ENCODE peak calls at places on chromosomes 11 and 22, in five cellular contexts. T, Z, L, O and Q are unnamed samples. For H3K27me3, the result is how much of the 10 kb centered on the place peaks cover.

GRCh38 chr22:22534604-22535415 is 14.7 kb upstream of the ZNF280A start:
- DNase-seq in T (no peak), Z (no peak), L (no peak), O (no peak), Q (no peak)

GRCh38 chr22:40671796-40672360 is 7.4 kb upstream of the MCHR1 start:
- DNase-seq in T (no peak), Z (no peak), L (no peak), O (no peak), Q (no peak)

GRCh38 chr22:39290724-39291161 is 28.7 kb downstream of the RPL3 start:
- DNase-seq in T (no peak), Z (peak), L (no peak), O (peak), Q (peak)

GRCh38 chr11:87463486-87464102 is 425.9 kb downstream of the TMEM135 start:
- DNase-seq in T (no peak), Z (no peak), L (no peak), O (peak), Q (peak)

GRCh38 chr11:110951609-110952008 is 239.4 kb upstream of the ARHGAP20 start:
- DNase-seq in T (no peak), Z (no peak), L (peak), O (no peak), Q (no peak)

GRCh38 chr11:1946812-1947480 is at the start of gene MRPL23:
- DNase-seq in T (no peak), Z (no peak), L (no peak), O (no peak), Q (no peak)

GRCh38 chr22:42994917-42995562 is 19.9 kb downstream of the PACSIN2 start:
- DNase-seq in T (no peak), Z (no peak), L (peak), O (peak), Q (peak)

GRCh38 chr11:72519220-72519881 is 85.0 kb upstream of the CLPB start:
- DNase-seq in T (no peak), Z (no peak), L (peak), O (no peak), Q (peak)

GRCh38 chr11:69535928-69536327 is 54.5 kb downstream of the LINC01488 start:
- DNase-seq in T (no peak), Z (no peak), L (no peak), O (no peak), Q (no peak)

GRCh38 chr11:128406365-128406706 is 181.0 kb downstream of the ETS1 start:
- DNase-seq in T (no peak), Z (no peak), L (no peak), O (no peak), Q (peak)

GRCh38 chr11:117097567-117098268 is 510 bp downstream of the SIK3 start:
- DNase-seq in T (no peak), Z (peak), L (peak), O (no peak), Q (peak)

GRCh38 chr22:30266445-30267381 is at the start of gene OSM:
- DNase-seq in T (peak), Z (no peak), L (peak), O (no peak), Q (no peak)

GRCh38 chr11:46369458-46370152 is 11.9 kb upstream of the MDK start:
- DNase-seq in T (no peak), Z (no peak), L (no peak), O (no peak), Q (peak)

GRCh38 chr11:88292156-88292844 is 45.2 kb downstream of the CTSC start:
- DNase-seq in T (no peak), Z (peak), L (no peak), O (peak), Q (peak)

GRCh38 chr11:110124605-110125004 is 31.4 kb downstream of the ZC3H12C start:
- DNase-seq in T (no peak), Z (no peak), L (no peak), O (no peak), Q (no peak)

GRCh38 chr11:59534676-59535075 is 23.3 kb downstream of the OR4D9 start:
- DNase-seq in T (no peak), Z (no peak), L (no peak), O (no peak), Q (no peak)

GRCh38 chr11:128512478-128513127 is 74.8 kb downstream of the ETS1 start:
- DNase-seq in T (no peak), Z (no peak), L (no peak), O (no peak), Q (no peak)

GRCh38 chr22:28637225-28637624 is 42.4 kb downstream of the TTC28 start:
- DNase-seq in T (no peak), Z (no peak), L (no peak), O (no peak), Q (no peak)

GRCh38 chr11:19935507-19935906 is 222.9 kb downstream of the NAV2 start:
- DNase-seq in T (no peak), Z (no peak), L (no peak), O (peak), Q (peak)

GRCh38 chr11:334264-335033 is 13.8 kb upstream of the IFITM3 start:
- DNase-seq in T (no peak), Z (peak), L (no peak), O (no peak), Q (no peak)

GRCh38 chr11:46521947-46522681 is 71.7 kb downstream of the AMBRA1 start:
- DNase-seq in T (no peak), Z (no peak), L (no peak), O (no peak), Q (peak)

GRCh38 chr11:27429740-27430451 is 42.7 kb downstream of the LGR4 start:
- DNase-seq in T (no peak), Z (no peak), L (no peak), O (peak), Q (peak)

GRCh38 chr22:24435861-24436351 is 8.5 kb downstream of the ADORA2A start:
- DNase-seq in T (no peak), Z (no peak), L (no peak), O (no peak), Q (peak)

GRCh38 chr22:43209971-43210370 is 23.0 kb upstream of the TTLL12 start:
- DNase-seq in T (no peak), Z (peak), L (no peak), O (no peak), Q (no peak)

GRCh38 chr11:9617960-9618359 is 44.5 kb downstream of the WEE1 start:
- DNase-seq in T (no peak), Z (no peak), L (no peak), O (peak), Q (peak)

GRCh38 chr11:118531597-118532084 is 649 bp downstream of the TMEM25 start:
- DNase-seq in T (no peak), Z (no peak), L (no peak), O (peak), Q (no peak)
- H3K4me3 ChIP-seq in T (peak), Z (peak), L (peak), O (peak), Q (peak)

GRCh38 chr11:120167659-120168058 is 29.7 kb upstream of the TRIM29 start:
- DNase-seq in T (no peak), Z (no peak), L (no peak), O (no peak), Q (no peak)
- H3K27me3 ChIP-seq in T (under half), Z (under half), L (under half), O (under half), Q (under half)

GRCh38 chr22:46087816-46088277 is 62.5 kb upstream of the PPARA start:
- DNase-seq in T (no peak), Z (peak), L (no peak), O (no peak), Q (peak)
- H3K4me3 ChIP-seq in T (no peak), Z (peak), L (no peak), O (no peak), Q (peak)

GRCh38 chr11:64638017-64638664 is 47.1 kb downstream of the SLC22A12 start:
- DNase-seq in T (no peak), Z (no peak), L (no peak), O (no peak), Q (peak)
- H3K27me3 ChIP-seq in T (under half), Z (under half), L (under half), O (under half), Q (under half)

DNA sequence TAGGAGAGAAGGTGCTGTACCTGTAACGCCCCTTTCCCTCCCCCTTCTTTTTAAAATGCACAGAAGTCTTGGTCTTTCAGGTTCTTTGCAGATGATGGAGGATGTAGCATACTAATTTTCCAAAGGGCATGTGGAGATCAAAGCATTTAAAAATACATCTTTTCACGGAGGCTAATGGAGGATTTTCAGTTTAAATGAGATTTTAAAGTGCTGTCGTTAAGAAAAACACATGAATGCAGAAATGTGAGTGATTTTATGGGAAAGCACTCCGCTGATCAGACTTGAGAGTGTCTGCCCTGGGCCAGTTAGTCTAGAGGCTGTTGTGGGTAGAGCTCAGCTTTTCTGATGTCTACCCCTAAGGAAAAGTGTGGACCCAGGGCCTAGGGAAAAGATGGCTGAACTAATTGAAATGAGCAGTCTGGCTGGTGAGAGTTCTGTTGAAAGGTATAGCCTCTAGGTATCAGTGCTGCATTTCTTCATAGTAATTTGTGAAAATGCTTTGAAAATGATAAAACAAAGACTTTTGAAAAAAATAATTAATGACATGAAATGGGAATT is 2.5 kb downstream of the AMOTL1 start:
- DNase-seq in T (no peak), Z (no peak), L (no peak), O (no peak), Q (no peak)
- H3K4me3 ChIP-seq in T (no peak), Z (no peak), L (no peak), O (no peak), Q (peak)

GRCh38 chr22:19169002-19169946 is 9.3 kb downstream of the SLC25A1 start:
- DNase-seq in T (no peak), Z (no peak), L (no peak), O (no peak), Q (peak)
- H3K27me3 ChIP-seq in T (under half), Z (under half), L (under half), O (under half), Q (under half)

DNA sequence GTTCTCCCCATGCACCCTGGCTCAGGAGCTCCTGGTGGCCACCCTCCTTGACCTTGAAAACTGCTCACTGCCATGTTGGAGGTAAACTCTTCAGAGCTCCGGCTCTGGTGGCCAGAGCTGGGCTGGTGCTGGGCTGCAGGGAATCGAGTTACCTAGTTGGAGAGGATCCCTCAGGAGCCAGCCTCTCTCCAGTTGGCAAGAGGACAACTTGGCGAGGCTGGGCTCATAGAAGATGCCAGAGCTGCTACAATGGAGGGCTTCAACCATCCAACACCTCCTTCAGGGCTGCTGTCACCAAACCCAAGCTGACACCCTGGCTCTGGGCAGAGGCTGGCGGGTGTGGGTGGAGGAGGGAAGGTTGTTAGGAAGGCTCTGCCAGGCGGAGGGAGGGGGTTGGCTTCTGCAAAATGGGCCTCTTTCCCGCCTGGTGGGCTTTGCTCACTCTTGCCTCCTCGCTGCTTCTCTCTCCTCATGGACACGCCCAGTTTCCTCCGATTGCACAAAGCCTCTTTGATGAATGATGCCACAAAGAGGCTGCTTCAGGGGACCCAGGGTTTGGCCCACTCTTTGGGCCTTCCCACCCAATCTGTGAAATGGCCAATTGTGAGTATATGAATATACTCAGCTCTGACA is 53.1 kb downstream of the THAP12 start:
- DNase-seq in T (no peak), Z (no peak), L (no peak), O (no peak), Q (no peak)
- H3K4me3 ChIP-seq in T (no peak), Z (no peak), L (no peak), O (no peak), Q (no peak)